ENCODE peak calls at places on chromosomes 11 and 22, in five cellular contexts. One of them, this sample, is unnamed.

GRCh38 chr11:66361502-66361941 is 10.0 kb downstream of the SLC29A2 start:
- DNase-seq in activated T-cell treated with anti-CD3 and anti-CD28 coated beads, Interleukin-2, amount 50 U/mL, for 48 hours: no peak
- DNase-seq in activated CD8-positive, alpha-beta T cell treated with anti-CD3 and anti-CD28 coated beads, Interleukin-2, amount 10 ng/mL, durations not matched to agents 7 days and 5 days: no peak
- DNase-seq in stromal cell of bone marrow: no peak
- DNase-seq in glomerular endothelial cell: no peak
- DNase-seq in this sample: no peak

GRCh38 chr11:1336836-1337646 is 27.6 kb upstream of the TOLLIP start:
- DNase-seq in stromal cell of bone marrow: no peak
- DNase-seq in activated T-cell treated with anti-CD3 and anti-CD28 coated beads, Interleukin-2, amount 50 U/mL, for 48 hours: peak; percentile 59
- DNase-seq in glomerular endothelial cell: no peak
- DNase-seq in activated CD8-positive, alpha-beta T cell treated with anti-CD3 and anti-CD28 coated beads, Interleukin-2, amount 10 ng/mL, durations not matched to agents 7 days and 5 days: peak; percentile 36
- DNase-seq in this sample: peak; percentile 43

GRCh38 chr11:95135880-95136279 is 46.2 kb downstream of the ENDOD1 start:
- DNase-seq in glomerular endothelial cell: no peak
- DNase-seq in activated T-cell treated with anti-CD3 and anti-CD28 coated beads, Interleukin-2, amount 50 U/mL, for 48 hours: no peak
- DNase-seq in activated CD8-positive, alpha-beta T cell treated with anti-CD3 and anti-CD28 coated beads, Interleukin-2, amount 10 ng/mL, durations not matched to agents 7 days and 5 days: no peak
- DNase-seq in stromal cell of bone marrow: no peak
- DNase-seq in this sample: no peak

GRCh38 chr11:73875840-73876239 is 806 bp downstream of the COA4 start:
- DNase-seq in stromal cell of bone marrow: no peak
- DNase-seq in glomerular endothelial cell: no peak
- DNase-seq in activated CD8-positive, alpha-beta T cell treated with anti-CD3 and anti-CD28 coated beads, Interleukin-2, amount 10 ng/mL, durations not matched to agents 7 days and 5 days: no peak
- DNase-seq in activated T-cell treated with anti-CD3 and anti-CD28 coated beads, Interleukin-2, amount 50 U/mL, for 48 hours: peak; percentile 30
- DNase-seq in this sample: peak; percentile 15

GRCh38 chr11:63782749-63783148 is 14.2 kb upstream of the ZFTA start:
- DNase-seq in activated T-cell treated with anti-CD3 and anti-CD28 coated beads, Interleukin-2, amount 50 U/mL, for 48 hours: no peak
- DNase-seq in stromal cell of bone marrow: no peak
- DNase-seq in glomerular endothelial cell: no peak
- DNase-seq in activated CD8-positive, alpha-beta T cell treated with anti-CD3 and anti-CD28 coated beads, Interleukin-2, amount 10 ng/mL, durations not matched to agents 7 days and 5 days: no peak
- DNase-seq in this sample: no peak

GRCh38 chr11:82718307-82718706 is 15.4 kb downstream of the FAM181B start:
- DNase-seq in activated CD8-positive, alpha-beta T cell treated with anti-CD3 and anti-CD28 coated beads, Interleukin-2, amount 10 ng/mL, durations not matched to agents 7 days and 5 days: peak; percentile 44
- DNase-seq in glomerular endothelial cell: no peak
- DNase-seq in activated T-cell treated with anti-CD3 and anti-CD28 coated beads, Interleukin-2, amount 50 U/mL, for 48 hours: peak; percentile 26
- DNase-seq in stromal cell of bone marrow: peak; percentile 49
- DNase-seq in this sample: peak; percentile 9

GRCh38 chr11:47241740-47242400 is 6.7 kb downstream of the ACP2 start:
- DNase-seq in activated T-cell treated with anti-CD3 and anti-CD28 coated beads, Interleukin-2, amount 50 U/mL, for 48 hours: no peak
- DNase-seq in activated CD8-positive, alpha-beta T cell treated with anti-CD3 and anti-CD28 coated beads, Interleukin-2, amount 10 ng/mL, durations not matched to agents 7 days and 5 days: no peak
- DNase-seq in stromal cell of bone marrow: no peak
- DNase-seq in glomerular endothelial cell: no peak
- DNase-seq in this sample: no peak

GRCh38 chr11:69965821-69966582 is 112.1 kb upstream of the ANO1 start:
- DNase-seq in glomerular endothelial cell: no peak
- DNase-seq in activated T-cell treated with anti-CD3 and anti-CD28 coated beads, Interleukin-2, amount 50 U/mL, for 48 hours: no peak
- DNase-seq in activated CD8-positive, alpha-beta T cell treated with anti-CD3 and anti-CD28 coated beads, Interleukin-2, amount 10 ng/mL, durations not matched to agents 7 days and 5 days: no peak
- DNase-seq in stromal cell of bone marrow: no peak
- DNase-seq in this sample: no peak

GRCh38 chr22:45579306-45579705 is 76.6 kb downstream of the FBLN1 start:
- DNase-seq in activated CD8-positive, alpha-beta T cell treated with anti-CD3 and anti-CD28 coated beads, Interleukin-2, amount 10 ng/mL, durations not matched to agents 7 days and 5 days: no peak
- DNase-seq in stromal cell of bone marrow: no peak
- DNase-seq in activated T-cell treated with anti-CD3 and anti-CD28 coated beads, Interleukin-2, amount 50 U/mL, for 48 hours: no peak
- DNase-seq in glomerular endothelial cell: no peak
- DNase-seq in this sample: no peak